ENCODE peak calls at places on chromosome 11, in six cellular contexts. One of them, this sample, is unnamed.
A peak's percentile ranks its signal among the peaks of the same experiment; 100 is the strongest.

GRCh38 chr11:71414645-71415044 is 33.5 kb downstream of the DHCR7 start:
- DNase-seq in stomach: no peak
- DNase-seq in esophagus squamous epithelium: no peak
- DNase-seq in psoas muscle: no peak
- DNase-seq in fibroblast of pulmonary artery: no peak
- DNase-seq in left ventricle myocardium inferior: no peak
- DNase-seq in this sample: no peak

GRCh38 chr11:132779487-132779886 is 752.8 kb downstream of the OPCML start:
- DNase-seq in psoas muscle: no peak
- DNase-seq in fibroblast of pulmonary artery: no peak
- DNase-seq in stomach: no peak
- DNase-seq in left ventricle myocardium inferior: no peak
- DNase-seq in esophagus squamous epithelium: no peak
- DNase-seq in this sample: no peak

GRCh38 chr11:78576549-78577097 is 2.0 kb upstream of the NARS2 start:
- DNase-seq in psoas muscle: no peak
- DNase-seq in esophagus squamous epithelium: no peak
- DNase-seq in left ventricle myocardium inferior: no peak
- DNase-seq in fibroblast of pulmonary artery: no peak
- DNase-seq in stomach: no peak
- DNase-seq in this sample: no peak

GRCh38 chr11:36306888-36307287 is 10.8 kb downstream of the PRR5L start:
- DNase-seq in psoas muscle: no peak
- DNase-seq in stomach: no peak
- DNase-seq in left ventricle myocardium inferior: no peak
- DNase-seq in fibroblast of pulmonary artery: peak; percentile 74
- DNase-seq in esophagus squamous epithelium: no peak
- DNase-seq in this sample: no peak

GRCh38 chr11:13298765-13299164 is 21.2 kb downstream of the BMAL1 start:
- DNase-seq in stomach: no peak
- DNase-seq in psoas muscle: no peak
- DNase-seq in left ventricle myocardium inferior: no peak
- DNase-seq in fibroblast of pulmonary artery: no peak
- DNase-seq in esophagus squamous epithelium: no peak
- DNase-seq in this sample: no peak

GRCh38 chr11:59615132-59615636 is 390 bp downstream of the OSBP start:
- DNase-seq in fibroblast of pulmonary artery: no peak
- DNase-seq in stomach: peak; percentile 72
- DNase-seq in esophagus squamous epithelium: peak; percentile 36
- DNase-seq in left ventricle myocardium inferior: peak; percentile 30
- DNase-seq in psoas muscle: peak; percentile 76
- DNase-seq in this sample: no peak

GRCh38 chr11:118180300-118180703 is 3.9 kb upstream of the SCN2B start:
- DNase-seq in stomach: no peak
- DNase-seq in left ventricle myocardium inferior: peak; percentile 85
- DNase-seq in esophagus squamous epithelium: no peak
- DNase-seq in fibroblast of pulmonary artery: peak; percentile 11
- DNase-seq in psoas muscle: peak; percentile 79
- DNase-seq in this sample: no peak

GRCh38 chr11:5605849-5606248 is 9.4 kb downstream of the TRIM6 start:
- DNase-seq in stomach: no peak
- DNase-seq in fibroblast of pulmonary artery: peak; percentile 87
- DNase-seq in left ventricle myocardium inferior: no peak
- DNase-seq in esophagus squamous epithelium: no peak
- DNase-seq in psoas muscle: no peak
- DNase-seq in this sample: peak; percentile 73

GRCh38 chr11:8335186-8335585 is 71.5 kb upstream of the LMO1 start:
- DNase-seq in left ventricle myocardium inferior: no peak
- DNase-seq in fibroblast of pulmonary artery: no peak
- DNase-seq in esophagus squamous epithelium: no peak
- DNase-seq in psoas muscle: no peak
- DNase-seq in stomach: no peak
- DNase-seq in this sample: no peak

GRCh38 chr11:82791779-82792178 is 58.1 kb upstream of the FAM181B start:
- DNase-seq in esophagus squamous epithelium: no peak
- DNase-seq in stomach: no peak
- DNase-seq in fibroblast of pulmonary artery: no peak
- DNase-seq in left ventricle myocardium inferior: no peak
- DNase-seq in psoas muscle: no peak
- DNase-seq in this sample: no peak

GRCh38 chr11:21401496-21401895 is 732.1 kb downstream of the NELL1 start:
- DNase-seq in esophagus squamous epithelium: no peak
- DNase-seq in left ventricle myocardium inferior: no peak
- DNase-seq in psoas muscle: no peak
- DNase-seq in stomach: no peak
- DNase-seq in fibroblast of pulmonary artery: no peak
- DNase-seq in this sample: no peak

GRCh38 chr11:133269272-133269671 is 263.0 kb downstream of the OPCML start:
- DNase-seq in esophagus squamous epithelium: no peak
- DNase-seq in fibroblast of pulmonary artery: no peak
- DNase-seq in psoas muscle: no peak
- DNase-seq in stomach: no peak
- DNase-seq in left ventricle myocardium inferior: no peak
- DNase-seq in this sample: no peak

GRCh38 chr11:68582416-68583046 is 101.8 kb upstream of the GAL start:
- DNase-seq in stomach: no peak
- DNase-seq in left ventricle myocardium inferior: peak; percentile 17
- DNase-seq in fibroblast of pulmonary artery: no peak
- DNase-seq in psoas muscle: peak; percentile 71
- DNase-seq in esophagus squamous epithelium: no peak
- DNase-seq in this sample: no peak

GRCh38 chr11:61532136-61533038 is 23.8 kb downstream of the LRRC10B start:
- DNase-seq in fibroblast of pulmonary artery: peak; percentile 29
- DNase-seq in stomach: peak; percentile 40
- DNase-seq in psoas muscle: no peak
- DNase-seq in left ventricle myocardium inferior: no peak
- DNase-seq in esophagus squamous epithelium: no peak
- DNase-seq in this sample: no peak

GRCh38 chr11:62592216-62592815 is 993 bp upstream of the TUT1 start:
- DNase-seq in psoas muscle: no peak
- DNase-seq in esophagus squamous epithelium: no peak
- DNase-seq in stomach: no peak
- DNase-seq in fibroblast of pulmonary artery: no peak
- DNase-seq in left ventricle myocardium inferior: no peak
- DNase-seq in this sample: no peak

GRCh38 chr11:118224512-118225180 is at the start of gene JAML:
- DNase-seq in psoas muscle: no peak
- DNase-seq in left ventricle myocardium inferior: no peak
- DNase-seq in fibroblast of pulmonary artery: no peak
- DNase-seq in stomach: peak; percentile 29
- DNase-seq in esophagus squamous epithelium: no peak
- DNase-seq in this sample: no peak

GRCh38 chr11:27722945-27723344 is 22.7 kb upstream of the BDNF start:
- DNase-seq in left ventricle myocardium inferior: no peak
- DNase-seq in esophagus squamous epithelium: no peak
- DNase-seq in stomach: no peak
- DNase-seq in fibroblast of pulmonary artery: no peak
- DNase-seq in psoas muscle: no peak
- DNase-seq in this sample: no peak

GRCh38 chr11:23789938-23790371 is 706.9 kb upstream of the LUZP2 start:
- DNase-seq in psoas muscle: no peak
- DNase-seq in fibroblast of pulmonary artery: peak; percentile 44
- DNase-seq in stomach: peak; percentile 45
- DNase-seq in esophagus squamous epithelium: no peak
- DNase-seq in left ventricle myocardium inferior: no peak
- DNase-seq in this sample: peak; percentile 18

DNA sequence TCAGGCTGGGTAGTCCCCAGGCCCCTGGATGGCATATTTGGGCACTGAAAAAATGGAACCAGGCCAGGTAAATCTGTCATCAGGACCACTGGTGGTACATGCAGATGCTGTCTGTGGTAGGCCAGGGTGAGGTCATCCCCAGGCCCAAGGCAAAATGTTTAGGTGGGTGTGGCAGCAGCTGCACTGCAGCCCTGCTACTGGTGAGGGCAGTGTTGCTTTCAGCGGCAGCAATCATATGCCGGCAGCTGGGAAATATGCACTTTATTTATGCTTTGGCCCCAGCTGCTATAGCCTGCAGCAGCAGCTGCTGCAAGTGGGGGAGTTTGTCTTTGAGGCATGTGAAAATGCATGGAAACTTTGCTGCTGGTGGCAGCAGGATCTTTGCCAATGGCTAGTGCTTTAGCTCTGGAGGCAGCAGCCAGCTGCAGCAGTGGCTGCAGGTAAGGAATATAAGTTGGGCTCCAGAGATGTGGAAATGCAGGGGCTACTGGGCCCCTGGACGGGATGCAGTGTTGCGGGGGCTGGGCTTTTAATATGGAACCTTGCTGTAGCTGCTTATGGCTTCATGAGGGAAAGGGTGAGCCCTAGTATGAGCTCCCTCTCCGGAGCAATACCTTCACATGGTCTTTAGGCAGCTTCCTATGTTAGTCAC is 365.7 kb upstream of the CADM1 start:
- DNase-seq in left ventricle myocardium inferior: no peak
- DNase-seq in psoas muscle: no peak
- DNase-seq in fibroblast of pulmonary artery: peak; percentile 3
- DNase-seq in stomach: no peak
- DNase-seq in esophagus squamous epithelium: no peak
- DNase-seq in this sample: no peak
- TF ChIP-seq CTCF in left ventricle myocardium inferior: peak; percentile 58
- TF ChIP-seq CTCF in psoas muscle: peak; percentile 8
- TF ChIP-seq CTCF in fibroblast of pulmonary artery: peak; percentile 13
- TF ChIP-seq CTCF in stomach: no peak
- TF ChIP-seq CTCF in esophagus squamous epithelium: no peak
- TF ChIP-seq CTCF in this sample: peak; percentile 62

GRCh38 chr11:40286137-40286536 is 1173.3 kb downstream of the LRRC4C start:
- DNase-seq in fibroblast of pulmonary artery: no peak
- DNase-seq in left ventricle myocardium inferior: no peak
- DNase-seq in psoas muscle: no peak
- DNase-seq in stomach: no peak
- DNase-seq in esophagus squamous epithelium: no peak
- DNase-seq in this sample: no peak

GRCh38 chr11:40289370-40289769 is 1170.1 kb downstream of the LRRC4C start:
- DNase-seq in psoas muscle: no peak
- DNase-seq in left ventricle myocardium inferior: no peak
- DNase-seq in fibroblast of pulmonary artery: no peak
- DNase-seq in esophagus squamous epithelium: no peak
- DNase-seq in stomach: no peak
- DNase-seq in this sample: no peak

GRCh38 chr11:40290031-40290650 is 1169.3 kb downstream of the LRRC4C start:
- DNase-seq in esophagus squamous epithelium: no peak
- DNase-seq in psoas muscle: no peak
- DNase-seq in stomach: no peak
- DNase-seq in fibroblast of pulmonary artery: no peak
- DNase-seq in left ventricle myocardium inferior: no peak
- DNase-seq in this sample: no peak

GRCh38 chr11:40285520-40285919 is 1173.9 kb downstream of the LRRC4C start:
- DNase-seq in psoas muscle: no peak
- DNase-seq in esophagus squamous epithelium: no peak
- DNase-seq in fibroblast of pulmonary artery: no peak
- DNase-seq in stomach: no peak
- DNase-seq in left ventricle myocardium inferior: no peak
- DNase-seq in this sample: no peak

DNA sequence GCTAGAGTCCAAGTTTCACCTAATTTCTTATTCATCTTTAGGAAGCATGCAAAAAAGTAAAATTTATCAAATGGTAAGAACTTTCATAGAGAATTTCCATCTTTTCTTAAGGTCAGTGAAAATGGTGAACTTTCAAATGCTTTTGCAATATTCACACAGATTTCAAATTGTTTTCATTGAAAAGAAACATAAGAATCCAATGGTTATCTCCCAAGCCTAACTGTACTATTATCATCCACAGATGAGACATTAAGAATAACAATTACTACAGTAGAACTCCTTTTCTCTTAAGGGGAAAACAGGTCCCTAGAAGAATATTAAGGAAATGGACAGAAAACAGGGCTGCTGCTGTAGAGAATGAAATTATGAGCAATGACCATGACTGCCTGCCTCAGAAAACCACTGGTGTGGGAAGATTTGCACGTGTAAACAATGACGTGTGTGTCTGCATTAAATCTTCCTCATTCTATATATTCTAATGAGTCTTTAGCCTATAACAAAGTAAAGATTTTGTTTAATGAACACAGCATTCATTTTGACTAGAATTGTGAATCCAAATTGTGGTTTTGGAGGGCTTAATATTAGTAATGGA is 1171.1 kb downstream of the LRRC4C start:
- DNase-seq in stomach: no peak
- DNase-seq in fibroblast of pulmonary artery: no peak
- DNase-seq in left ventricle myocardium inferior: no peak
- DNase-seq in esophagus squamous epithelium: no peak
- DNase-seq in psoas muscle: no peak
- DNase-seq in this sample: no peak
- H3K4me3 ChIP-seq in stomach: no peak overlapping the region
- H3K4me3 ChIP-seq in fibroblast of pulmonary artery: no peak overlapping the region
- H3K4me3 ChIP-seq in left ventricle myocardium inferior: no peak overlapping the region
- H3K4me3 ChIP-seq in esophagus squamous epithelium: no peak overlapping the region
- H3K4me3 ChIP-seq in psoas muscle: no peak overlapping the region
- H3K4me3 ChIP-seq in this sample: no peak overlapping the region

DNA sequence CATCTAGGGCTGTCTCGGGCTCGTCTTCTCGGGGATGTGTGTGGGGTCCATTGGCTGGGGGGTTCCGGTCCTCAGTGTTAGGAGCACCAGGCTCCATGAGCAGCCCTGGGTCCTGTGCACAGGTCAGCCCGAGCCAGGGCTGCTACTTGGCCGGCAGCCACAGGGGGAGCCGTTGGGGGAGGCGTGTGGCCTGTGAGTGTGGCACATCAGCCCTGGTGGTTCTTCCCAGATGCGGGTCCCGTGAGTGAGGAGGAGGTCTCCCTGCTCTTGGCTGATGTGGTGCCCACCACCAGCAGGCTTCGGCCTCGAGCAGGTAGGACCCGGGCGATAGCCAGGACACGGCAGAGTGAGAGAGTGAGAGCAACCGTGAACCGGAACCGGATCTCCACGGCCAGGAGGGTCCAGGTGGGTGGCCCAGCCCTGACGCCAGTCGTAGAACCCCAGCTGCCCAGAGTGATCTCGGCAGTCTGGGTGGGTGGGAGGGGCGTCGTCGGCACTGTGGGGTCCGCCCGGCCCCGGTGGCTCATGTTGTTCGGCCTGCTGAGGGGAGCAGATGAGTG is 18.5 kb downstream of the IRF7 start:
- DNase-seq in left ventricle myocardium inferior: no peak
- DNase-seq in psoas muscle: no peak
- DNase-seq in stomach: no peak
- DNase-seq in esophagus squamous epithelium: no peak
- DNase-seq in fibroblast of pulmonary artery: no peak
- DNase-seq in this sample: no peak
- TF ChIP-seq CTCF in left ventricle myocardium inferior: no peak
- TF ChIP-seq CTCF in psoas muscle: no peak
- TF ChIP-seq CTCF in stomach: no peak
- TF ChIP-seq CTCF in esophagus squamous epithelium: no peak
- TF ChIP-seq CTCF in fibroblast of pulmonary artery: no peak
- TF ChIP-seq CTCF in this sample: peak; percentile 4

GRCh38 chr11:122100222-122101080 is 15.6 kb downstream of the BLID start:
- DNase-seq in esophagus squamous epithelium: no peak
- DNase-seq in left ventricle myocardium inferior: peak; percentile 63
- DNase-seq in psoas muscle: peak; percentile 76
- DNase-seq in fibroblast of pulmonary artery: peak; percentile 80
- DNase-seq in stomach: no peak
- DNase-seq in this sample: no peak

GRCh38 chr11:122101625-122102291 is 14.3 kb downstream of the BLID start:
- DNase-seq in esophagus squamous epithelium: no peak
- DNase-seq in psoas muscle: peak; percentile 67
- DNase-seq in left ventricle myocardium inferior: peak; percentile 50
- DNase-seq in stomach: no peak
- DNase-seq in fibroblast of pulmonary artery: peak; percentile 89
- DNase-seq in this sample: peak; percentile 66

GRCh38 chr11:122103366-122103765 is 12.6 kb downstream of the BLID start:
- DNase-seq in left ventricle myocardium inferior: no peak
- DNase-seq in esophagus squamous epithelium: no peak
- DNase-seq in fibroblast of pulmonary artery: no peak
- DNase-seq in stomach: no peak
- DNase-seq in psoas muscle: no peak
- DNase-seq in this sample: no peak

GRCh38 chr11:122104381-122104780 is 11.6 kb downstream of the BLID start:
- DNase-seq in left ventricle myocardium inferior: no peak
- DNase-seq in stomach: no peak
- DNase-seq in fibroblast of pulmonary artery: no peak
- DNase-seq in esophagus squamous epithelium: no peak
- DNase-seq in psoas muscle: no peak
- DNase-seq in this sample: no peak

GRCh38 chr11:122102426-122102825 is 13.6 kb downstream of the BLID start:
- DNase-seq in psoas muscle: no peak
- DNase-seq in stomach: no peak
- DNase-seq in left ventricle myocardium inferior: no peak
- DNase-seq in esophagus squamous epithelium: no peak
- DNase-seq in fibroblast of pulmonary artery: no peak
- DNase-seq in this sample: no peak
- H3K4me3 ChIP-seq in psoas muscle: no peak overlapping the region
- H3K4me3 ChIP-seq in stomach: no peak overlapping the region
- H3K4me3 ChIP-seq in left ventricle myocardium inferior: peak overlapping the region; percentile 72
- H3K4me3 ChIP-seq in esophagus squamous epithelium: no peak overlapping the region
- H3K4me3 ChIP-seq in fibroblast of pulmonary artery: peak overlapping the region; percentile 65
- H3K4me3 ChIP-seq in this sample: peak overlapping the region; percentile 69